ENCODE peak calls at places on chromosome 1, in seven cellular contexts. One of them, this sample, is unnamed.

GRCh38 chr1:110060034-110060661 is 10.3 kb downstream of the ALX3 start:
- DNase-seq in PC-3: peak
- DNase-seq in HCT116: no peak
- DNase-seq in IMR-90: no peak
- DNase-seq in mesenchymal stem cell: peak
- DNase-seq in endothelial cell of umbilical vein: peak
- DNase-seq in GM12878: no peak
- DNase-seq in this sample: peak

GRCh38 chr1:16986596-16987361 is 6.4 kb upstream of the MFAP2 start:
- DNase-seq in IMR-90: no peak
- DNase-seq in PC-3: no peak
- DNase-seq in GM12878: no peak
- DNase-seq in endothelial cell of umbilical vein: no peak
- DNase-seq in mesenchymal stem cell: peak
- DNase-seq in HCT116: no peak
- DNase-seq in this sample: no peak

GRCh38 chr1:228993106-228993505 is 257.8 kb downstream of the RHOU start:
- DNase-seq in GM12878: no peak
- DNase-seq in mesenchymal stem cell: no peak
- DNase-seq in HCT116: no peak
- DNase-seq in PC-3: no peak
- DNase-seq in endothelial cell of umbilical vein: no peak
- DNase-seq in IMR-90: no peak
- DNase-seq in this sample: no peak

GRCh38 chr1:33122483-33123170 is 41.7 kb downstream of the AZIN2 start:
- DNase-seq in endothelial cell of umbilical vein: no peak
- DNase-seq in PC-3: no peak
- DNase-seq in HCT116: no peak
- DNase-seq in GM12878: no peak
- DNase-seq in IMR-90: no peak
- DNase-seq in mesenchymal stem cell: no peak
- DNase-seq in this sample: no peak

GRCh38 chr1:14924455-14925325 is 228.9 kb upstream of the TMEM51 start:
- DNase-seq in endothelial cell of umbilical vein: peak
- DNase-seq in GM12878: no peak
- DNase-seq in PC-3: peak
- DNase-seq in HCT116: no peak
- DNase-seq in IMR-90: peak
- DNase-seq in mesenchymal stem cell: peak
- DNase-seq in this sample: no peak

GRCh38 chr1:169020684-169021083 is 85.8 kb upstream of the ATP1B1 start:
- DNase-seq in HCT116: no peak
- DNase-seq in PC-3: no peak
- DNase-seq in GM12878: no peak
- DNase-seq in endothelial cell of umbilical vein: no peak
- DNase-seq in mesenchymal stem cell: no peak
- DNase-seq in IMR-90: no peak
- DNase-seq in this sample: no peak

GRCh38 chr1:18151436-18151835 is 43.8 kb downstream of the IGSF21 start:
- DNase-seq in endothelial cell of umbilical vein: no peak
- DNase-seq in IMR-90: no peak
- DNase-seq in GM12878: no peak
- DNase-seq in HCT116: no peak
- DNase-seq in mesenchymal stem cell: no peak
- DNase-seq in PC-3: no peak
- DNase-seq in this sample: no peak

GRCh38 chr1:44798481-44799365 is 1.5 kb upstream of the PLK3 start:
- DNase-seq in endothelial cell of umbilical vein: no peak
- DNase-seq in IMR-90: no peak
- DNase-seq in mesenchymal stem cell: no peak
- DNase-seq in PC-3: no peak
- DNase-seq in HCT116: no peak
- DNase-seq in GM12878: no peak
- DNase-seq in this sample: no peak

GRCh38 chr1:70017770-70018169 is 187.6 kb downstream of the LRRC40 start:
- DNase-seq in IMR-90: peak
- DNase-seq in GM12878: no peak
- DNase-seq in mesenchymal stem cell: no peak
- DNase-seq in endothelial cell of umbilical vein: no peak
- DNase-seq in HCT116: no peak
- DNase-seq in PC-3: peak
- DNase-seq in this sample: no peak

GRCh38 chr1:159218846-159219636 is 14.4 kb downstream of the ACKR1 start:
- DNase-seq in IMR-90: no peak
- DNase-seq in endothelial cell of umbilical vein: no peak
- DNase-seq in HCT116: no peak
- DNase-seq in GM12878: no peak
- DNase-seq in mesenchymal stem cell: no peak
- DNase-seq in PC-3: no peak
- DNase-seq in this sample: no peak

GRCh38 chr1:44405804-44406743 is 1.0 kb downstream of the RNF220 start:
- DNase-seq in endothelial cell of umbilical vein: peak
- DNase-seq in IMR-90: no peak
- DNase-seq in PC-3: peak
- DNase-seq in GM12878: no peak
- DNase-seq in mesenchymal stem cell: peak
- DNase-seq in HCT116: no peak
- DNase-seq in this sample: peak

GRCh38 chr1:48341221-48341620 is 118.7 kb downstream of the SLC5A9 start:
- DNase-seq in GM12878: no peak
- DNase-seq in PC-3: peak
- DNase-seq in mesenchymal stem cell: no peak
- DNase-seq in endothelial cell of umbilical vein: peak
- DNase-seq in HCT116: no peak
- DNase-seq in IMR-90: peak
- DNase-seq in this sample: no peak

GRCh38 chr1:217660353-217661062 is 29.4 kb downstream of the SPATA17 start:
- DNase-seq in PC-3: peak
- DNase-seq in endothelial cell of umbilical vein: peak
- DNase-seq in IMR-90: peak
- DNase-seq in mesenchymal stem cell: peak
- DNase-seq in GM12878: no peak
- DNase-seq in HCT116: peak
- DNase-seq in this sample: no peak

GRCh38 chr1:164922585-164922984 is 363.6 kb downstream of the PBX1 start:
- DNase-seq in HCT116: no peak
- DNase-seq in endothelial cell of umbilical vein: no peak
- DNase-seq in GM12878: no peak
- DNase-seq in IMR-90: no peak
- DNase-seq in mesenchymal stem cell: no peak
- DNase-seq in PC-3: no peak
- DNase-seq in this sample: no peak

GRCh38 chr1:108075055-108075454 is 110.1 kb upstream of the VAV3 start:
- DNase-seq in PC-3: no peak
- DNase-seq in endothelial cell of umbilical vein: no peak
- DNase-seq in IMR-90: no peak
- DNase-seq in HCT116: no peak
- DNase-seq in mesenchymal stem cell: no peak
- DNase-seq in GM12878: peak
- DNase-seq in this sample: no peak

GRCh38 chr1:192846950-192847349 is 38.1 kb downstream of the RGS2 start:
- DNase-seq in mesenchymal stem cell: no peak
- DNase-seq in IMR-90: no peak
- DNase-seq in PC-3: peak
- DNase-seq in GM12878: no peak
- DNase-seq in endothelial cell of umbilical vein: no peak
- DNase-seq in HCT116: no peak
- DNase-seq in this sample: no peak

GRCh38 chr1:2982615-2983318 is 38.5 kb upstream of the ACTRT2 start:
- DNase-seq in GM12878: no peak
- DNase-seq in mesenchymal stem cell: no peak
- DNase-seq in HCT116: no peak
- DNase-seq in PC-3: no peak
- DNase-seq in IMR-90: no peak
- DNase-seq in endothelial cell of umbilical vein: no peak
- DNase-seq in this sample: no peak

GRCh38 chr1:107277022-107277421 is 136.2 kb downstream of the NTNG1 start:
- DNase-seq in GM12878: no peak
- DNase-seq in mesenchymal stem cell: peak
- DNase-seq in IMR-90: peak
- DNase-seq in PC-3: peak
- DNase-seq in HCT116: no peak
- DNase-seq in endothelial cell of umbilical vein: peak
- DNase-seq in this sample: peak

GRCh38 chr1:29633784-29634183 is 397.5 kb downstream of the PTPRU start:
- DNase-seq in HCT116: no peak
- DNase-seq in mesenchymal stem cell: no peak
- DNase-seq in GM12878: no peak
- DNase-seq in PC-3: no peak
- DNase-seq in IMR-90: no peak
- DNase-seq in endothelial cell of umbilical vein: no peak
- DNase-seq in this sample: no peak

GRCh38 chr1:21628798-21629393 is 40.3 kb downstream of the RAP1GAP start:
- DNase-seq in IMR-90: no peak
- DNase-seq in endothelial cell of umbilical vein: no peak
- DNase-seq in HCT116: no peak
- DNase-seq in GM12878: no peak
- DNase-seq in mesenchymal stem cell: no peak
- DNase-seq in PC-3: no peak
- DNase-seq in this sample: peak

GRCh38 chr1:36157115-36157903 is 1.3 kb downstream of the MAP7D1 start:
- DNase-seq in mesenchymal stem cell: peak
- DNase-seq in GM12878: no peak
- DNase-seq in IMR-90: no peak
- DNase-seq in HCT116: no peak
- DNase-seq in endothelial cell of umbilical vein: no peak
- DNase-seq in PC-3: peak
- DNase-seq in this sample: peak

GRCh38 chr1:57475366-57475765 is 51.5 kb upstream of the DAB1 start:
- DNase-seq in mesenchymal stem cell: no peak
- DNase-seq in IMR-90: no peak
- DNase-seq in PC-3: no peak
- DNase-seq in GM12878: no peak
- DNase-seq in HCT116: no peak
- DNase-seq in endothelial cell of umbilical vein: no peak
- DNase-seq in this sample: no peak

GRCh38 chr1:57470028-57470427 is 46.2 kb upstream of the DAB1 start:
- DNase-seq in mesenchymal stem cell: no peak
- DNase-seq in HCT116: no peak
- DNase-seq in endothelial cell of umbilical vein: no peak
- DNase-seq in IMR-90: peak
- DNase-seq in GM12878: no peak
- DNase-seq in PC-3: no peak
- DNase-seq in this sample: no peak

GRCh38 chr1:57474097-57474750 is 50.4 kb upstream of the DAB1 start:
- DNase-seq in PC-3: no peak
- DNase-seq in endothelial cell of umbilical vein: no peak
- DNase-seq in HCT116: no peak
- DNase-seq in IMR-90: peak
- DNase-seq in mesenchymal stem cell: peak
- DNase-seq in GM12878: no peak
- DNase-seq in this sample: no peak

GRCh38 chr1:57471995-57472394 is 48.1 kb upstream of the DAB1 start:
- DNase-seq in PC-3: no peak
- DNase-seq in mesenchymal stem cell: no peak
- DNase-seq in HCT116: no peak
- DNase-seq in endothelial cell of umbilical vein: no peak
- DNase-seq in GM12878: no peak
- DNase-seq in IMR-90: no peak
- DNase-seq in this sample: no peak

GRCh38 chr1:57473448-57473847 is 49.6 kb upstream of the DAB1 start:
- DNase-seq in GM12878: no peak
- DNase-seq in HCT116: no peak
- DNase-seq in endothelial cell of umbilical vein: no peak
- DNase-seq in IMR-90: no peak
- DNase-seq in PC-3: no peak
- DNase-seq in mesenchymal stem cell: no peak
- DNase-seq in this sample: no peak
- H3K4me2 ChIP-seq in GM12878: no peak
- H3K4me2 ChIP-seq in HCT116: no peak
- H3K4me2 ChIP-seq in endothelial cell of umbilical vein: no peak
- H3K4me2 ChIP-seq in IMR-90: no peak
- H3K4me2 ChIP-seq in PC-3: no peak
- H3K4me2 ChIP-seq in mesenchymal stem cell: no peak
- H3K4me2 ChIP-seq in this sample: no peak

DNA sequence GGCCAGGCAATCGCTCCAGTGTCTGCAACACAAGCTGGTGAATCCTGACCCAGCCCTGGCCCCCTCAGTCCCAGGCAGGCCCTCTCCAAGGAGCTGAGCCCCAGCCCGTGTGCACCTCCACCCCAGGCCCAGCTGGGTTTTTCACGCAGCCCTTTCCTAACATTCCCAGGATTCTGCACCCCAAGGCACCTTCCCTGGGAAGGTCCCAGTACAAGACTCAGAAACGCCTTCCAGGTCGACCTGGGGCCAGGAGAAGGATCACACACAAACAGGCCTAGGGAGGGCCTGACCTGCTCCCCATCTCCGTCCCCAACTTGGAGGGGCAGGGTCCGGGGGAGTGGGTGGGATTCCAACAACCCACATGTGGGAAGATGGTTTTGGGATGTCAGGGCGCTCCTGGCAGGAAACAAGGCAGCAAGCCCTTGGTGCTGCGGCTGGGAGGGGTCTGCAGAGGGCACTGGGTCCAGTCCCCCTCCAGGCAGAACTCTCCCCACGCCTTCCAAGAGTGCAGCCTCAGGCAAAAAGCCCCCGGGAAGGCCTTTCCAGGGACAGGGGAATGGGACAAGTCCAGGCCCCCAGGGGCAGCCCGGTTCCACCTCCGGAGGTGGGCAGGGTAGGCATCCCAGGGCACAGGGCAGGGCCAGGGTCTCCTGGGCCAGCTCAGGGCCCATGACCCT is 58.3 kb downstream of the KCNAB2 start:
- DNase-seq in IMR-90: no peak
- DNase-seq in endothelial cell of umbilical vein: no peak
- DNase-seq in PC-3: no peak
- DNase-seq in HCT116: no peak
- DNase-seq in GM12878: no peak
- DNase-seq in mesenchymal stem cell: no peak
- DNase-seq in this sample: no peak
- H3K4me2 ChIP-seq in IMR-90: no peak
- H3K4me2 ChIP-seq in endothelial cell of umbilical vein: no peak
- H3K4me2 ChIP-seq in PC-3: no peak
- H3K4me2 ChIP-seq in HCT116: no peak
- H3K4me2 ChIP-seq in GM12878: no peak
- H3K4me2 ChIP-seq in mesenchymal stem cell: no peak
- H3K4me2 ChIP-seq in this sample: no peak

DNA sequence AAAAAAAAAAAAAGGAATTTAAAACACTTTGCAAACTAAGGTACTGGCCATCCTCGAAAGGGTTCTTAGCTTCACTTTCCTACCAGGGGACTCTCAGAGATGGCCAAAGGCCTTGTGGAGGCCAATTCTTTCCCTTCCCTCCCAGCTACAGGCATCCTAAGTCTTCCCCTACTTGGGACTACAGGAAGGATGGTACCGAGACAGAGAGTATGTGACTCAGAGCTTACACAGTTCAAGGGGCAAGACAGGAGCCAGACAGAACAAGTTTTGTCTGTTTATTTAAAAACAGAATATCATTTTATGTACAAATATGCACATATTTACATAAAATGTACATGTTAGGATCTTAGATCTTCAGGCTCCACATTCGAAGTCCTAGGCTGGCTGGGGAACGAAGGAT is 1.0 kb upstream of the ARHGAP30 start:
- DNase-seq in mesenchymal stem cell: peak
- DNase-seq in IMR-90: no peak
- DNase-seq in endothelial cell of umbilical vein: no peak
- DNase-seq in HCT116: no peak
- DNase-seq in PC-3: no peak
- DNase-seq in GM12878: no peak
- DNase-seq in this sample: no peak
- H3K4me2 ChIP-seq in mesenchymal stem cell: no peak
- H3K4me2 ChIP-seq in IMR-90: no peak
- H3K4me2 ChIP-seq in endothelial cell of umbilical vein: no peak
- H3K4me2 ChIP-seq in HCT116: no peak
- H3K4me2 ChIP-seq in PC-3: no peak
- H3K4me2 ChIP-seq in GM12878: no peak
- H3K4me2 ChIP-seq in this sample: no peak

GRCh38 chr1:26783646-26784022 is 4.1 kb upstream of the PIGV start:
- DNase-seq in endothelial cell of umbilical vein: no peak
- DNase-seq in mesenchymal stem cell: no peak
- DNase-seq in IMR-90: no peak
- DNase-seq in HCT116: no peak
- DNase-seq in PC-3: no peak
- DNase-seq in GM12878: no peak
- DNase-seq in this sample: no peak
- H3K4me2 ChIP-seq in endothelial cell of umbilical vein: no peak
- H3K4me2 ChIP-seq in mesenchymal stem cell: no peak
- H3K4me2 ChIP-seq in IMR-90: no peak
- H3K4me2 ChIP-seq in HCT116: peak
- H3K4me2 ChIP-seq in PC-3: no peak
- H3K4me2 ChIP-seq in GM12878: no peak
- H3K4me2 ChIP-seq in this sample: peak

This sample was measured in PC-9.